ENCODE peak calls at places on chromosomes 7 and 10, in five cellular contexts. One of them, this sample, is unnamed.

GRCh38 chr7:5508698-5509097 is 85.1 kb upstream of the TNRC18 start:
- DNase-seq in cardiac muscle cell: no peak
- DNase-seq in gastrocnemius medialis: no peak
- DNase-seq in hypothalamus: no peak
- DNase-seq in EH: no peak
- DNase-seq in this sample: no peak

GRCh38 chr7:112042631-112043030 is 163.6 kb downstream of the DOCK4 start:
- DNase-seq in cardiac muscle cell: no peak
- DNase-seq in gastrocnemius medialis: no peak
- DNase-seq in hypothalamus: no peak
- DNase-seq in EH: no peak
- DNase-seq in this sample: no peak

GRCh38 chr7:1193593-1194424 is 33.8 kb upstream of the ZFAND2A start:
- DNase-seq in cardiac muscle cell: peak
- DNase-seq in gastrocnemius medialis: no peak
- DNase-seq in hypothalamus: peak
- DNase-seq in EH: peak
- DNase-seq in this sample: no peak

GRCh38 chr10:45602082-45602730 is 70.4 kb downstream of the ZFAND4 start:
- DNase-seq in cardiac muscle cell: peak
- DNase-seq in gastrocnemius medialis: no peak
- DNase-seq in hypothalamus: no peak
- DNase-seq in EH: peak
- DNase-seq in this sample: no peak

GRCh38 chr7:17236161-17236560 is 62.3 kb upstream of the AHR start:
- DNase-seq in cardiac muscle cell: peak
- DNase-seq in gastrocnemius medialis: no peak
- DNase-seq in hypothalamus: no peak
- DNase-seq in EH: peak
- DNase-seq in this sample: no peak

GRCh38 chr10:24993237-24993958 is 22.6 kb downstream of the ENKUR start:
- DNase-seq in cardiac muscle cell: no peak
- DNase-seq in gastrocnemius medialis: no peak
- DNase-seq in hypothalamus: no peak
- DNase-seq in EH: no peak
- DNase-seq in this sample: no peak

GRCh38 chr10:58576736-58577366 is 64.2 kb downstream of the BICC1 start:
- DNase-seq in cardiac muscle cell: no peak
- DNase-seq in gastrocnemius medialis: no peak
- DNase-seq in hypothalamus: no peak
- DNase-seq in EH: peak
- DNase-seq in this sample: no peak

GRCh38 chr10:118873080-118873737 is 118.4 kb upstream of the CACUL1 start:
- DNase-seq in cardiac muscle cell: peak
- DNase-seq in gastrocnemius medialis: no peak
- DNase-seq in hypothalamus: no peak
- DNase-seq in EH: peak
- DNase-seq in this sample: no peak

GRCh38 chr7:130277763-130278643 is 11.3 kb downstream of the CPA2 start:
- DNase-seq in cardiac muscle cell: peak
- DNase-seq in gastrocnemius medialis: no peak
- DNase-seq in hypothalamus: peak
- DNase-seq in EH: peak
- DNase-seq in this sample: peak

GRCh38 chr10:30737931-30738391 is 108.4 kb upstream of the LYZL2 start:
- DNase-seq in cardiac muscle cell: no peak
- DNase-seq in gastrocnemius medialis: no peak
- DNase-seq in hypothalamus: no peak
- DNase-seq in EH: no peak
- DNase-seq in this sample: no peak

GRCh38 chr7:3910041-3910440 is 609.0 kb downstream of the SDK1 start:
- DNase-seq in cardiac muscle cell: no peak
- DNase-seq in gastrocnemius medialis: no peak
- DNase-seq in hypothalamus: peak
- DNase-seq in EH: no peak
- DNase-seq in this sample: no peak

GRCh38 chr7:135286876-135287275 is 53.2 kb downstream of the STRA8 start:
- DNase-seq in cardiac muscle cell: no peak
- DNase-seq in gastrocnemius medialis: no peak
- DNase-seq in hypothalamus: no peak
- DNase-seq in EH: no peak
- DNase-seq in this sample: no peak

GRCh38 chr7:140085447-140085846 is 22.7 kb upstream of the PARP12 start:
- DNase-seq in cardiac muscle cell: no peak
- DNase-seq in gastrocnemius medialis: no peak
- DNase-seq in hypothalamus: no peak
- DNase-seq in EH: no peak
- DNase-seq in this sample: no peak

GRCh38 chr10:72058989-72059842 is 29.1 kb downstream of the SPOCK2 start:
- DNase-seq in cardiac muscle cell: no peak
- DNase-seq in gastrocnemius medialis: no peak
- DNase-seq in hypothalamus: no peak
- DNase-seq in EH: peak
- DNase-seq in this sample: no peak

GRCh38 chr7:28708033-28708451 is 250.1 kb downstream of the TRIL start:
- DNase-seq in cardiac muscle cell: peak
- DNase-seq in gastrocnemius medialis: no peak
- DNase-seq in hypothalamus: no peak
- DNase-seq in EH: no peak
- DNase-seq in this sample: no peak

GRCh38 chr10:122112625-122113160 is 123.7 kb downstream of the TACC2 start:
- DNase-seq in cardiac muscle cell: peak
- DNase-seq in gastrocnemius medialis: peak
- DNase-seq in hypothalamus: peak
- DNase-seq in EH: peak
- DNase-seq in this sample: peak

GRCh38 chr7:51545131-51545530 is 228.5 kb upstream of the COBL start:
- DNase-seq in cardiac muscle cell: no peak
- DNase-seq in gastrocnemius medialis: no peak
- DNase-seq in hypothalamus: no peak
- DNase-seq in EH: no peak
- DNase-seq in this sample: no peak

GRCh38 chr7:32631021-32631420 is 135.7 kb downstream of the AVL9 start:
- DNase-seq in cardiac muscle cell: no peak
- DNase-seq in gastrocnemius medialis: no peak
- DNase-seq in hypothalamus: no peak
- DNase-seq in EH: no peak
- DNase-seq in this sample: no peak

GRCh38 chr7:108592633-108593277 is 23.1 kb downstream of the DNAJB9 start:
- DNase-seq in cardiac muscle cell: peak
- DNase-seq in gastrocnemius medialis: no peak
- DNase-seq in hypothalamus: no peak
- DNase-seq in EH: peak
- DNase-seq in this sample: no peak